ENCODE peak calls at places on chromosome 14, in four cellular contexts. One of them, this sample, is unnamed.

GRCh38 chr14:20707622-20708021 is 19.1 kb downstream of the ANG start:
- DNase-seq in Right ventricle myocardium superior: no peak
- DNase-seq in CD8-positive, alpha-beta T cell: no peak
- DNase-seq in activated CD8-positive, alpha-beta memory T cell treated with anti-CD3 and anti-CD28 coated beads, Interleukin-2, amount 50 U/mL, for 4 hours: no peak
- DNase-seq in this sample: no peak

GRCh38 chr14:37622231-37622923 is 26.9 kb downstream of the TTC6 start:
- DNase-seq in Right ventricle myocardium superior: no peak
- DNase-seq in CD8-positive, alpha-beta T cell: no peak
- DNase-seq in activated CD8-positive, alpha-beta memory T cell treated with anti-CD3 and anti-CD28 coated beads, Interleukin-2, amount 50 U/mL, for 4 hours: no peak
- DNase-seq in this sample: no peak

GRCh38 chr14:99755629-99756603 is 37.3 kb upstream of the EML1 start:
- DNase-seq in Right ventricle myocardium superior: peak
- DNase-seq in CD8-positive, alpha-beta T cell: no peak
- DNase-seq in activated CD8-positive, alpha-beta memory T cell treated with anti-CD3 and anti-CD28 coated beads, Interleukin-2, amount 50 U/mL, for 4 hours: no peak
- DNase-seq in this sample: peak

GRCh38 chr14:91997492-91997891 is 42.4 kb downstream of the TRIP11 start:
- DNase-seq in Right ventricle myocardium superior: no peak
- DNase-seq in CD8-positive, alpha-beta T cell: no peak
- DNase-seq in activated CD8-positive, alpha-beta memory T cell treated with anti-CD3 and anti-CD28 coated beads, Interleukin-2, amount 50 U/mL, for 4 hours: no peak
- DNase-seq in this sample: no peak

GRCh38 chr14:31287294-31287972 is 79.8 kb upstream of the HECTD1 start:
- DNase-seq in Right ventricle myocardium superior: no peak
- DNase-seq in CD8-positive, alpha-beta T cell: no peak
- DNase-seq in activated CD8-positive, alpha-beta memory T cell treated with anti-CD3 and anti-CD28 coated beads, Interleukin-2, amount 50 U/mL, for 4 hours: no peak
- DNase-seq in this sample: no peak

GRCh38 chr14:54568821-54569591 is 2.1 kb downstream of the SAMD4A start:
- DNase-seq in Right ventricle myocardium superior: peak
- DNase-seq in CD8-positive, alpha-beta T cell: no peak
- DNase-seq in activated CD8-positive, alpha-beta memory T cell treated with anti-CD3 and anti-CD28 coated beads, Interleukin-2, amount 50 U/mL, for 4 hours: no peak
- DNase-seq in this sample: no peak

GRCh38 chr14:103746706-103747105 is 31.1 kb downstream of the ZFYVE21 start:
- DNase-seq in Right ventricle myocardium superior: no peak
- DNase-seq in CD8-positive, alpha-beta T cell: no peak
- DNase-seq in activated CD8-positive, alpha-beta memory T cell treated with anti-CD3 and anti-CD28 coated beads, Interleukin-2, amount 50 U/mL, for 4 hours: no peak
- DNase-seq in this sample: no peak

GRCh38 chr14:75003250-75004027 is 718 bp downstream of the EIF2B2 start:
- DNase-seq in Right ventricle myocardium superior: no peak
- DNase-seq in CD8-positive, alpha-beta T cell: no peak
- DNase-seq in activated CD8-positive, alpha-beta memory T cell treated with anti-CD3 and anti-CD28 coated beads, Interleukin-2, amount 50 U/mL, for 4 hours: no peak
- DNase-seq in this sample: no peak

GRCh38 chr14:105853089-105853906 is 326.9 kb downstream of the TMEM121 start:
- DNase-seq in Right ventricle myocardium superior: peak
- DNase-seq in CD8-positive, alpha-beta T cell: no peak
- DNase-seq in activated CD8-positive, alpha-beta memory T cell treated with anti-CD3 and anti-CD28 coated beads, Interleukin-2, amount 50 U/mL, for 4 hours: no peak
- DNase-seq in this sample: no peak

GRCh38 chr14:25042362-25043299 is 7.3 kb downstream of the STXBP6 start:
- DNase-seq in Right ventricle myocardium superior: no peak
- DNase-seq in CD8-positive, alpha-beta T cell: no peak
- DNase-seq in activated CD8-positive, alpha-beta memory T cell treated with anti-CD3 and anti-CD28 coated beads, Interleukin-2, amount 50 U/mL, for 4 hours: no peak
- DNase-seq in this sample: peak

GRCh38 chr14:80491131-80491530 is 279.8 kb upstream of the DIO2 start:
- DNase-seq in Right ventricle myocardium superior: peak
- DNase-seq in CD8-positive, alpha-beta T cell: no peak
- DNase-seq in activated CD8-positive, alpha-beta memory T cell treated with anti-CD3 and anti-CD28 coated beads, Interleukin-2, amount 50 U/mL, for 4 hours: no peak
- DNase-seq in this sample: peak

GRCh38 chr14:81472096-81472800 is 61.4 kb downstream of the SEL1L start:
- DNase-seq in Right ventricle myocardium superior: no peak
- DNase-seq in CD8-positive, alpha-beta T cell: no peak
- DNase-seq in activated CD8-positive, alpha-beta memory T cell treated with anti-CD3 and anti-CD28 coated beads, Interleukin-2, amount 50 U/mL, for 4 hours: no peak
- DNase-seq in this sample: no peak